ENCODE peak calls at places on chromosomes 5 and 9, in ten cellular contexts. U is thyroid gland, D is activated B cell treated with CpG ODN at 0.5 μM for 24 hours, V is left lung, I is cardiac fibroblast, A is mesothelial cell of epicardium, W is A673, X is adrenal gland, F is neural progenitor cell, L is HFF-Myc. O is an unnamed sample.

GRCh38 chr5:75885849-75886596 is 168.8 kb upstream of the POC5 start:
- DNase-seq in U (peak; percentile 7), D (no peak), V (no peak), I (no peak), A (no peak), W (peak; percentile 35), X (no peak), F (peak; percentile 45), L (no peak), O (no peak)

GRCh38 chr9:18980124-18980660 is 52.8 kb downstream of the SAXO1 start:
- DNase-seq in U (no peak), D (no peak), V (no peak), I (peak; percentile 3), A (no peak), W (no peak), X (no peak), F (no peak), L (no peak), O (no peak)

GRCh38 chr9:138064547-138064946 is 187.0 kb downstream of the CACNA1B start:
- DNase-seq in U (no peak), D (no peak), V (no peak), I (no peak), A (no peak), W (no peak), X (no peak), F (no peak), L (no peak), O (no peak)

GRCh38 chr5:160118349-160119141 is 705 bp downstream of the PWWP2A start:
- DNase-seq in U (peak; percentile 60), D (peak; percentile 62), V (peak; percentile 91), I (no peak), A (no peak), W (peak; percentile 27), X (peak; percentile 68), F (no peak), L (no peak), O (peak; percentile 69)

GRCh38 chr9:128159073-128159783 is 837 bp upstream of the BBLN start:
- DNase-seq in U (no peak), D (peak; percentile 32), V (peak; percentile 50), I (no peak), A (no peak), W (no peak), X (no peak), F (no peak), L (no peak), O (peak; percentile 58)

GRCh38 chr9:33813712-33814641 is 3.0 kb upstream of the UBE2R2 start:
- DNase-seq in U (no peak), D (no peak), V (no peak), I (peak; percentile 68), A (no peak), W (peak; percentile 69), X (peak; percentile 41), F (peak; percentile 33), L (no peak), O (peak; percentile 53)

GRCh38 chr9:78296208-78296892 is 575 bp upstream of the PSAT1 start:
- DNase-seq in U (peak; percentile 89), D (peak; percentile 20), V (peak; percentile 77), I (peak; percentile 48), A (peak; percentile 53), W (peak; percentile 65), X (peak; percentile 82), F (peak; percentile 75), L (no peak), O (peak; percentile 43)

GRCh38 chr9:26746357-26747072 is 146.1 kb downstream of the CAAP1 start:
- DNase-seq in U (no peak), D (no peak), V (no peak), I (peak; percentile 2), A (no peak), W (no peak), X (no peak), F (no peak), L (no peak), O (peak; percentile 23)

GRCh38 chr5:1796371-1797108 is 3.1 kb downstream of the MRPL36 start:
- DNase-seq in U (no peak), D (no peak), V (peak; percentile 52), I (no peak), A (no peak), W (no peak), X (no peak), F (no peak), L (no peak), O (no peak)

GRCh38 chr9:126507318-126508109 is 106.2 kb upstream of the LMX1B start:
- DNase-seq in U (no peak), D (no peak), V (peak; percentile 61), I (no peak), A (no peak), W (no peak), X (no peak), F (no peak), L (no peak), O (no peak)

GRCh38 chr9:99778308-99778707 is 43.4 kb upstream of the NR4A3 start:
- DNase-seq in U (no peak), D (no peak), V (no peak), I (peak; percentile 31), A (no peak), W (peak; percentile 27), X (peak; percentile 44), F (no peak), L (peak; percentile 48), O (no peak)

GRCh38 chr5:8188874-8189588 is 320.1 kb downstream of the MTRR start:
- DNase-seq in U (peak; percentile 63), D (no peak), V (no peak), I (no peak), A (no peak), W (no peak), X (no peak), F (no peak), L (no peak), O (no peak)

GRCh38 chr9:75909776-75910175 is 19.3 kb downstream of the PCSK5 start:
- DNase-seq in U (no peak), D (no peak), V (no peak), I (no peak), A (no peak), W (no peak), X (peak; percentile 70), F (no peak), L (no peak), O (no peak)

GRCh38 chr5:143066556-143067281 is 296.5 kb downstream of the ARHGAP26 start:
- DNase-seq in U (no peak), D (no peak), V (no peak), I (no peak), A (no peak), W (peak; percentile 45), X (peak; percentile 9), F (no peak), L (no peak), O (peak; percentile 44)

GRCh38 chr5:66738136-66738535 is 141.9 kb downstream of the MAST4 start:
- DNase-seq in U (no peak), D (no peak), V (no peak), I (no peak), A (no peak), W (no peak), X (no peak), F (no peak), L (no peak), O (no peak)

GRCh38 chr5:144209421-144209820 is 38.7 kb downstream of the KCTD16 start:
- DNase-seq in U (no peak), D (no peak), V (no peak), I (no peak), A (no peak), W (peak; percentile 70), X (no peak), F (no peak), L (no peak), O (no peak)

GRCh38 chr9:97966493-97966892 is 16.6 kb upstream of the ANP32B start:
- DNase-seq in U (no peak), D (no peak), V (no peak), I (no peak), A (no peak), W (no peak), X (no peak), F (no peak), L (no peak), O (no peak)

GRCh38 chr5:31604644-31605043 is 34.3 kb upstream of the PDZD2 start:
- DNase-seq in U (no peak), D (no peak), V (no peak), I (no peak), A (no peak), W (no peak), X (no peak), F (no peak), L (no peak), O (no peak)
- TF ChIP-seq CTCF in U (no peak), D (no peak), V (no peak), I (no peak), A (no peak), W (no peak), X (no peak), F (no peak), L (no peak), O (no peak)

GRCh38 chr5:151048526-151048925 is 28.1 kb downstream of the GPX3 start:
- DNase-seq in U (no peak), D (no peak), V (no peak), I (peak; percentile 35), A (no peak), W (no peak), X (no peak), F (peak; percentile 35), L (no peak), O (no peak)
- TF ChIP-seq CTCF in U (peak; percentile 31), D (no peak), V (no peak), I (peak; percentile 51), A (no peak), W (peak; percentile 22), X (no peak), F (peak; percentile 26), L (peak; percentile 35), O (peak; percentile 27)

DNA sequence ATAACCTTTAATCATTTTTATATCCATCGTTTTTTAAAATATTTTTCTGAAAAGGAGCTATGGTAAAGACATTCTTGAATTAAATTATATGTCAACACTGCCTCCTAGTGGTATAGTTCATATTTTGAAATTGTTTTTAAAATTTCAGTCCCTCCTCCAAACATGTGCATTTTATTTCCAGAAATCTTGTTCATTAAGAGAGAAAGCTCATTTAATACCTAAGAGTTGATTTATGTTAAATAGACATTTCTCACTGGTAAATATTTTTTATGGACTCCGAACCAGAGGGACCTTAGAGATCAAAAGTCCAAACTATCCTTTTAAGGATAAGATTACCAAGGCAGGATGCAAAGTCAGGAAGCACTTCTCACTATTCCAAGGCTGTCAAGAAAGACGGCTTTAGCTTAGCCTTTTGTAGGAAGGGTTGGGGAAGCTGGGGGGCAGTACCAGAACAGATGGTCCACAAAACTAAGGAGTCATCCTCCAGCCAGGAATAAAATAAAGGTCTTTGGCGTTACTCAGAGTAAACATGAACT is 21.6 kb downstream of the BHMT start:
- DNase-seq in U (no peak), D (no peak), V (no peak), I (peak; percentile 71), A (no peak), W (peak; percentile 66), X (no peak), F (peak; percentile 52), L (peak; percentile 31), O (no peak)
- TF ChIP-seq CTCF in U (peak; percentile 54), D (peak; percentile 60), V (peak; percentile 20), I (no peak), A (peak; percentile 77), W (peak; percentile 49), X (peak; percentile 43), F (peak; percentile 65), L (no peak), O (peak; percentile 48)

DNA sequence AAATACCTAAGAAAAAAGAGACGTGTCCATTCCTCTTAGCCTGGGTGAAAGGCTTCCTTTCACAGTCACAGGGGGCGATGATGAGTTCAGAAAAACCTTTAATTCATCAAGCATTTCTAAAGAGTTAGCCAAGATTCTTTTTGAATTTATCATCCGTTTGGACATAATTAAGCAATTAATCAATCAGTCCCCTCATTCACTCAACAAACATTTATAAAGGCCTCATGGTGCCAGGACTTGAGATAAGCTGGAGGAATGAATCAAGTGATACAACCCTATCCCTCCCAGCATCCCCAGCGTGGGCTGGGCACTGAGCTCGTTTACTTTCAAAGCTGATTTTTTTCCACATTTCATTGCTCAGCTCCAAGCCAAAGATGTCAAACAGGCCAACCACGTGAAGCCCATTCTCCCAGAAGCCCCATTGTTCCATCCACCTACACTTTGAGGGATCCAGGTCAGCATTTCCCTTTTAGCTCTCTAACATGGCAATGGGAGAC is 140.5 kb downstream of the SLIT3 start:
- DNase-seq in U (no peak), D (no peak), V (no peak), I (peak; percentile 81), A (no peak), W (no peak), X (no peak), F (no peak), L (no peak), O (no peak)
- TF ChIP-seq CTCF in U (no peak), D (no peak), V (no peak), I (no peak), A (no peak), W (no peak), X (no peak), F (peak; percentile 26), L (peak; percentile 32), O (no peak)

O was measured in GM13977.